ENCODE peak calls at places on chromosomes 12 and 14, in eight cellular contexts. One of them, this sample, is unnamed.

GRCh38 chr12:54558311-54558710 is 8.9 kb downstream of the PDE1B start:
- DNase-seq in CD8-positive, alpha-beta memory T cell: no peak
- DNase-seq in NCI-H2081: no peak
- DNase-seq in globus pallidus: no peak
- DNase-seq in WTC11: no peak
- DNase-seq in hepatocyte: no peak
- DNase-seq in nephron progenitor cell: no peak
- DNase-seq in MCF 10A: no peak
- DNase-seq in this sample: no peak

GRCh38 chr12:43482311-43483085 is 69.5 kb downstream of the ADAMTS20 start:
- DNase-seq in CD8-positive, alpha-beta memory T cell: no peak
- DNase-seq in NCI-H2081: no peak
- DNase-seq in globus pallidus: no peak
- DNase-seq in WTC11: no peak
- DNase-seq in hepatocyte: no peak
- DNase-seq in nephron progenitor cell: no peak
- DNase-seq in MCF 10A: no peak
- DNase-seq in this sample: no peak

GRCh38 chr14:72679591-72680151 is 214.2 kb downstream of the DPF3 start:
- DNase-seq in CD8-positive, alpha-beta memory T cell: no peak
- DNase-seq in NCI-H2081: no peak
- DNase-seq in globus pallidus: peak
- DNase-seq in WTC11: no peak
- DNase-seq in hepatocyte: no peak
- DNase-seq in nephron progenitor cell: peak
- DNase-seq in MCF 10A: no peak
- DNase-seq in this sample: peak

GRCh38 chr14:82999802-83000201 is 1466.1 kb upstream of the SEL1L start:
- DNase-seq in CD8-positive, alpha-beta memory T cell: no peak
- DNase-seq in NCI-H2081: no peak
- DNase-seq in globus pallidus: peak
- DNase-seq in WTC11: peak
- DNase-seq in hepatocyte: no peak
- DNase-seq in nephron progenitor cell: no peak
- DNase-seq in MCF 10A: peak
- DNase-seq in this sample: peak

GRCh38 chr12:95002754-95003153 is 743 bp downstream of the NDUFA12 start:
- DNase-seq in CD8-positive, alpha-beta memory T cell: no peak
- DNase-seq in NCI-H2081: no peak
- DNase-seq in globus pallidus: no peak
- DNase-seq in WTC11: no peak
- DNase-seq in hepatocyte: no peak
- DNase-seq in nephron progenitor cell: no peak
- DNase-seq in MCF 10A: no peak
- DNase-seq in this sample: no peak

GRCh38 chr12:916712-917445 is 32.6 kb downstream of the RAD52 start:
- DNase-seq in CD8-positive, alpha-beta memory T cell: no peak
- DNase-seq in NCI-H2081: no peak
- DNase-seq in globus pallidus: no peak
- DNase-seq in WTC11: no peak
- DNase-seq in hepatocyte: no peak
- DNase-seq in nephron progenitor cell: no peak
- DNase-seq in MCF 10A: no peak
- DNase-seq in this sample: no peak

GRCh38 chr14:68250950-68251765 is 431.6 kb downstream of the RAD51B start:
- DNase-seq in CD8-positive, alpha-beta memory T cell: no peak
- DNase-seq in NCI-H2081: no peak
- DNase-seq in globus pallidus: no peak
- DNase-seq in WTC11: no peak
- DNase-seq in hepatocyte: no peak
- DNase-seq in nephron progenitor cell: no peak
- DNase-seq in MCF 10A: no peak
- DNase-seq in this sample: peak

GRCh38 chr12:122681814-122682213 is 21.3 kb downstream of the HCAR2 start:
- DNase-seq in CD8-positive, alpha-beta memory T cell: no peak
- DNase-seq in NCI-H2081: no peak
- DNase-seq in globus pallidus: peak
- DNase-seq in WTC11: no peak
- DNase-seq in hepatocyte: no peak
- DNase-seq in nephron progenitor cell: no peak
- DNase-seq in MCF 10A: peak
- DNase-seq in this sample: no peak

GRCh38 chr12:6827437-6827894 is 741 bp upstream of the P3H3 start:
- DNase-seq in CD8-positive, alpha-beta memory T cell: no peak
- DNase-seq in NCI-H2081: peak
- DNase-seq in globus pallidus: peak
- DNase-seq in WTC11: peak
- DNase-seq in hepatocyte: peak
- DNase-seq in nephron progenitor cell: peak
- DNase-seq in MCF 10A: peak
- DNase-seq in this sample: peak